ENCODE peak calls at places on chromosomes 12 and 14, in four cellular contexts. G is K562, Z is breast epithelium, M is transverse colon. K is an unnamed sample.

GRCh38 chr14:77126461-77126990 is 15.1 kb downstream of the ZDHHC22 start:
- DNase-seq in M (no peak), G (no peak), Z (no peak), K (no peak)

GRCh38 chr12:75260316-75260715 is 50.7 kb upstream of the KCNC2 start:
- DNase-seq in Z (no peak), M (no peak), G (no peak), K (no peak)

GRCh38 chr12:53983580-53984572 is 1.1 kb upstream of the HOXC10 start:
- DNase-seq in M (no peak), Z (no peak), G (no peak), K (no peak)

GRCh38 chr14:79580908-79581307 is 630.4 kb downstream of the DIO2 start:
- DNase-seq in M (no peak), G (no peak), Z (no peak), K (no peak)

GRCh38 chr12:109286652-109287051 is 22.4 kb downstream of the FOXN4 start:
- DNase-seq in M (no peak), G (no peak), Z (no peak), K (no peak)

GRCh38 chr12:64685605-64686004 is 73.6 kb downstream of the GNS start:
- DNase-seq in G (no peak), M (no peak), Z (no peak), K (no peak)

GRCh38 chr12:114013601-114014345 is 47.6 kb upstream of the RBM19 start:
- DNase-seq in M (no peak), Z (no peak), G (peak), K (no peak)

GRCh38 chr12:23895792-23896218 is 53.7 kb downstream of the SOX5 start:
- DNase-seq in Z (no peak), M (no peak), G (no peak), K (no peak)

GRCh38 chr14:103128631-103129300 is 5.5 kb downstream of the TNFAIP2 start:
- DNase-seq in Z (no peak), M (no peak), G (no peak), K (peak)

GRCh38 chr14:77143071-77143470 is 1.5 kb upstream of the ZDHHC22 start:
- DNase-seq in M (no peak), Z (no peak), G (no peak), K (no peak)

GRCh38 chr14:69652942-69653680 is 41.7 kb downstream of the SUSD6 start:
- DNase-seq in Z (no peak), M (peak), G (peak), K (peak)

GRCh38 chr12:124402281-124403066 is 107.6 kb downstream of the RFLNA start:
- DNase-seq in G (no peak), Z (no peak), M (no peak), K (no peak)

GRCh38 chr14:53214384-53214783 is 61.3 kb upstream of the DDHD1 start:
- DNase-seq in M (no peak), G (no peak), Z (no peak), K (no peak)

GRCh38 chr14:75452324-75452723 is 24.5 kb downstream of the JDP2 start:
- DNase-seq in Z (no peak), M (no peak), G (no peak), K (no peak)

GRCh38 chr14:72423957-72424356 is 469.9 kb downstream of the DPF3 start:
- DNase-seq in G (no peak), M (no peak), Z (no peak), K (no peak)

GRCh38 chr14:91272341-91273272 is 28.1 kb upstream of the GPR68 start:
- DNase-seq in M (no peak), Z (no peak), G (no peak), K (no peak)

GRCh38 chr12:56958422-56958821 is 1.0 kb upstream of the RDH16 start:
- DNase-seq in Z (no peak), G (no peak), M (no peak), K (no peak)

GRCh38 chr12:113647048-113647447 is 175.4 kb upstream of the LHX5 start:
- DNase-seq in G (no peak), Z (no peak), M (no peak), K (no peak)

GRCh38 chr14:80930836-80931389 is 10.6 kb downstream of the CEP128 start:
- DNase-seq in Z (no peak), G (no peak), M (peak), K (no peak)

GRCh38 chr14:77094672-77095284 is 3.3 kb upstream of the CIPC start:
- DNase-seq in Z (peak), G (peak), M (peak), K (peak)

GRCh38 chr14:55297611-55298323 is 26.5 kb downstream of the FBXO34 start:
- DNase-seq in Z (peak), M (peak), G (no peak), K (peak)
- TF ChIP-seq CTCF in Z (peak), M (peak), G (no peak), K (peak)

DNA sequence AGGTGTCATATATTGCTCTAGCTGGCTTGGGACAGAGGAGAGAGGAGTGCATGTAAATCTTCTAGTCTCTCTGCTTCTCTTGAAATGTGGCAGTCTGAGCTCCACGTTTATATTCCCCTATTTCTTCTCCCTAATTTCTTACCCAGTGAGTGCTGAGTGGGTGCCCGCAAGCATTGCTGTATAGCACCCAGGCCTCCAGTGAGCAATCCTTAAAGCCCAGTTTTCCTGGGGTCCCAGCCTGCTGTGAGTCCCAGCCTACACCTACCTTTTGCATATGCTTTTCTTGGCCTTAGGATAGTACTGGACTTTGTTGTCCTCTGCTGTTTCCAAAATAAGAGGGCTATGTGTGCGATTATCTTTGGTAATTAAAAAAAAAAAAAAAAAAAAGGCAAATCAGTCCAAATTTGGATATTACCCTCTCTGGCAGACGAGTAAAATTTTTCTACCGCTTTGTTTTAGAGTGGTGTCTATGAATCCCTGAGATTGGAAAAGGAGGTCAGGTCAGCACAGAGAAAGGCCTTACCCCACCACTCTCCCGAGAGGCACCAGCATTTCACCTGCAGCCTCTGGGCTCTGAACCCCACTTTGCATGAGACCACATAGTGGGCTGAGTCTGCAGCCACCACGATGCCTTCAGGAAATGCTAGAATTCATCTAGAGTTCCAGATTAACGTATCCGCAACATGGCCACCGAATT is 1.1 kb downstream of the MGST1 start:
- DNase-seq in Z (no peak), G (no peak), M (no peak), K (no peak)
- H3K27ac ChIP-seq in Z (peak), G (peak), M (peak), K (peak)

DNA sequence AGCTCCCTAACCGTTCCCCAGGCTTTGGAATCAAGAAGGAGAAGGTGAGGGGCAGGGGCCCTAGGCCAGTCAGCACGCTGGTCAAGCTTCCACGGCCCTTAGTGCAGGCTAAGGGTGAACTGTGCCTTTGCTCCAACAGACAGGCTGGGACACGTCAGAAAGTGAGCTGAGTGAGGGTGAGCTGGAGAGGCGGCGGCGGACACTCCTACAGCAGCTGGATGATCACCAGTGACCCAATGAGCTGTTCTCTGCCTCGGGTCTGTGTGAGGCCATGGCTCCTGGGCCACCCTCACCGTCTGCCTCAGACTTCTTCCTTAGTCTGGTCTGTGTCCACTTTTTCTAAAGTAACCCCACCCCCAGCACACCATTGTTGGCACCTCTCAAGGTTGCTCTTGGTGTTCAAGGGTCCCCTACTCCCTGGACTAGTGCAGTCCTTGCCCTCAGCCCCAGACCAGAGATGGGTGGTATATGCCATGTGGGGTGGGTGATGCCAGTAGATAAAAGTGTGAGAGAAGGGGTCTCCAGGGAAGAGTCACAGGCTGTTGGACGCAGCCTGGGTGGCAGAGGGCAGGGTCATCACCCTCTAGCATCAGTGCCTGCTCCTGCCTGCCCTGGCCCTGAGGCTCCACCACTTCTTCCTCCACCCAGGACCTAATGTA is 20.7 kb downstream of the PRPF40B start:
- DNase-seq in G (no peak), Z (no peak), M (no peak), K (no peak)
- TF ChIP-seq POLR2AphosphoS5 in G (no peak), Z (no peak), M (no peak), K (no peak)

GRCh38 chr14:59583755-59584154 is 7.1 kb upstream of the CCDC175 start:
- DNase-seq in G (no peak), Z (no peak), M (no peak), K (no peak)
- TF ChIP-seq CTCF in G (no peak), Z (no peak), M (no peak), K (no peak)

GRCh38 chr12:52436000-52436827 is 2.0 kb upstream of the KRT75 start:
- DNase-seq in M (no peak), G (no peak), Z (no peak), K (no peak)
- H3K27ac ChIP-seq in M (no peak), G (no peak), Z (peak), K (no peak)

GRCh38 chr12:3275171-3276041 is 198.2 kb downstream of the TSPAN9 start:
- DNase-seq in G (peak), Z (peak), M (peak), K (peak)
- TF ChIP-seq POLR2AphosphoS5 in G (no peak), Z (no peak), M (no peak), K (no peak)

GRCh38 chr12:14454098-14454907 is 88.8 kb downstream of the ATF7IP start:
- DNase-seq in G (peak), Z (no peak), M (no peak), K (no peak)
- TF ChIP-seq CTCF in G (peak), Z (peak), M (peak), K (peak)

DNA sequence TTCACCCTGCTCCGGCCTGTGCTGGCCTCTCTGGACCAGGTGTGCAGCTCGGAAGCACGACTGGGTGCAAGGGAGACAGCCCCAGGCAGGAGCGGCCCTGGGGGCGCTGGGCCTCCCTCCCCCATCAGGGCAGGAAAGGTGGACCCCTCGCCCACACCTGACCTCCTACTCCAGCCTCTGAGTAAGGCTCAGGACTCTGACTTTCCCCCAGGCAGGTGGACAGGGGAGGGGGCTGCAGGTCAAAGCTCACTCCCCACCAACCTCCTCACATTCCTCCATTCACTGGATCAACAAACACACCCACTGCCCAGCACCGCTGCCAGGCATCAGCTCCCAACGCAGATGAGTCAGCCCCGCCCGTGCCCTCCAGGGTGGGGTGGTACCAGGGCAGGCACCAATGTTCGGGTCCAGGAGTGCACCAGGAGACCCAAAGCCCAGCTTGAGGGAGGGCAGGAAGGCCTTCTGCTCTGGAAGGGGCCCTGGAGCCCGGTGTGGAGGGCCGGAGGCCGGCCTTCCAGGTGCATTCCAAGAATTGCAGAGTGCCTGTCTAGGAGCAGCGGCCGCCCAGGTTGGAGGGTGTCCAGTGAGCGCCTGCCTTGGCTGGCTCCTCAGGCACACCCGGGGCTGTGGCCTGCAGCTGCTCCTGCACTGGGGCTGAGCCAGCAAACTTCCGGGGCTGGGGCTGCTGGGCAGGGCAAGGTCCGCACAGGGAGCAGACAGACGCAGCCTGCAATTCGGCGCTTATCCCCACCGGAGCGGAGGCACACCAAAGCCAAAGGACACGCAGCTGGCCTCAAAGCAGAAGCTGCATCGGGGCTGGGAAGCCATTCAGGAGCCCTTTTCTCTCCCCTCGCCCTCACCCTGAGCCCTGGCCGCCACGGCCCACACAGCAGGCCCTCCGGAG is 1.6 kb upstream of the INF2 start:
- DNase-seq in G (no peak), M (peak), Z (peak), K (peak)
- H3K27ac ChIP-seq in G (no peak), M (peak), Z (peak), K (peak)